ENCODE peak calls at places on chromosomes 4 and X, in seven cellular contexts. I, W, S, O, U, L and X are unnamed samples.

GRCh38 chr4:144589512-144589911 is 56.4 kb upstream of the HHIP start:
- DNase-seq in S (no peak), I (no peak), O (no peak), L (no peak), U (no peak), W (peak), X (no peak)

GRCh38 chrX:110021180-110022022 is 18.5 kb downstream of the TMEM164 start:
- DNase-seq in I (no peak), U (no peak), O (no peak), W (no peak), L (no peak), S (peak), X (peak)

GRCh38 chr4:186189656-186190055 is 1.7 kb upstream of the CYP4V2 start:
- DNase-seq in O (no peak), L (no peak), W (no peak), I (no peak), S (no peak), U (no peak), X (no peak)

GRCh38 chr4:13970349-13970748 is 342.8 kb upstream of the BOD1L1 start:
- DNase-seq in W (no peak), S (no peak), U (no peak), O (no peak), I (no peak), L (no peak), X (no peak)

GRCh38 chrX:140467211-140467610 is 37.7 kb downstream of the SOX3 start:
- DNase-seq in S (no peak), U (no peak), L (no peak), O (no peak), I (no peak), W (no peak), X (peak)

GRCh38 chr4:85152490-85152889 is 186.0 kb upstream of the WDFY3 start:
- DNase-seq in S (no peak), L (no peak), W (no peak), I (no peak), U (no peak), O (no peak), X (no peak)

GRCh38 chrX:37361596-37361995 is 12.4 kb downstream of the PRRG1 start:
- DNase-seq in O (no peak), S (no peak), U (no peak), W (no peak), L (no peak), I (no peak), X (peak)

GRCh38 chr4:166091914-166092510 is 219.0 kb downstream of the TLL1 start:
- DNase-seq in W (peak), S (peak), O (peak), L (no peak), I (peak), U (peak), X (peak)

GRCh38 chr4:92163348-92163747 is 140.4 kb upstream of the GRID2 start:
- DNase-seq in I (no peak), O (peak), L (no peak), W (peak), S (peak), U (no peak), X (peak)

GRCh38 chr4:126209117-126209516 is 894.4 kb downstream of the FAT4 start:
- DNase-seq in U (no peak), I (no peak), W (no peak), L (no peak), O (no peak), S (no peak), X (no peak)

GRCh38 chr4:139734875-139735380 is 69.3 kb downstream of the MGST2 start:
- DNase-seq in O (peak), I (peak), W (peak), S (peak), U (peak), L (peak), X (peak)

GRCh38 chrX:139290310-139290709 is 240.2 kb upstream of the F9 start:
- DNase-seq in O (peak), L (no peak), I (no peak), U (no peak), S (no peak), W (peak), X (peak)

GRCh38 chrX:24025741-24026402 is 1.1 kb downstream of the KLHL15 start:
- DNase-seq in I (no peak), S (peak), W (peak), U (no peak), O (peak), L (peak), X (peak)

GRCh38 chr4:101191302-101192098 is 155.8 kb downstream of the PPP3CA start:
- DNase-seq in S (peak), U (no peak), O (no peak), W (no peak), I (peak), L (peak), X (no peak)

GRCh38 chr4:137124278-137124932 is 407.9 kb downstream of the PCDH18 start:
- DNase-seq in S (peak), W (peak), O (peak), U (peak), L (no peak), I (peak), X (peak)

GRCh38 chrX:24761306-24761705 is 67.6 kb downstream of the POLA1 start:
- DNase-seq in O (no peak), L (no peak), I (no peak), S (no peak), W (no peak), U (no peak), X (no peak)

GRCh38 chrX:77502951-77503525 is 55.8 kb downstream of the FGF16 start:
- DNase-seq in L (no peak), U (no peak), O (no peak), W (no peak), S (no peak), I (no peak), X (no peak)

GRCh38 chrX:119516157-119516702 is 48.0 kb downstream of the SLC25A5 start:
- DNase-seq in I (no peak), L (no peak), W (peak), S (peak), U (peak), O (peak), X (peak)

GRCh38 chr4:82043081-82043808 is 330.5 kb downstream of the HNRNPD start:
- DNase-seq in O (no peak), W (no peak), S (no peak), I (no peak), U (no peak), L (no peak), X (peak)

GRCh38 chrX:23890933-23891332 is 16.8 kb downstream of the APOO start:
- DNase-seq in S (no peak), L (no peak), W (no peak), O (no peak), I (no peak), U (no peak), X (peak)

GRCh38 chrX:10254746-10255145 is 98.0 kb downstream of the CLCN4 start:
- DNase-seq in L (no peak), U (no peak), I (no peak), W (no peak), S (no peak), O (peak), X (peak)

GRCh38 chr4:48032721-48033120 is 16.1 kb downstream of the NIPAL1 start:
- DNase-seq in L (no peak), W (no peak), I (no peak), U (no peak), O (no peak), S (peak), X (no peak)

GRCh38 chrX:40111868-40112267 is 14.1 kb upstream of the BCOR start:
- DNase-seq in W (no peak), O (no peak), I (no peak), S (no peak), L (no peak), U (no peak), X (no peak)

GRCh38 chr4:123299212-123299651 is 97.4 kb upstream of the SPRY1 start:
- DNase-seq in U (peak), I (peak), L (no peak), S (peak), O (peak), W (no peak), X (peak)

GRCh38 chr4:3406021-3406420 is 35.7 kb upstream of the HGFAC start:
- DNase-seq in W (no peak), U (no peak), S (no peak), O (no peak), I (no peak), L (peak), X (no peak)

GRCh38 chrX:140141444-140142029 is 176.2 kb upstream of the CXorf66 start:
- DNase-seq in S (peak), U (peak), L (no peak), O (peak), I (no peak), W (peak), X (peak)

GRCh38 chr4:6044805-6045204 is 26.6 kb upstream of the C4orf50 start:
- DNase-seq in S (no peak), W (no peak), I (no peak), L (no peak), O (no peak), U (no peak), X (no peak)

GRCh38 chr4:39045791-39046221 is 13.6 kb upstream of the TMEM156 start:
- DNase-seq in W (peak), S (peak), O (peak), U (no peak), I (no peak), L (no peak), X (peak)

GRCh38 chr4:155060419-155060818 is 148.0 kb upstream of the NPY2R start:
- DNase-seq in L (no peak), S (peak), W (no peak), O (no peak), U (no peak), I (no peak), X (no peak)

GRCh38 chr4:184807797-184808718 is 17.7 kb downstream of the ACSL1 start:
- DNase-seq in U (no peak), O (peak), S (peak), I (no peak), L (no peak), W (no peak), X (peak)

GRCh38 chrX:124145749-124146148 is 184.2 kb downstream of the STAG2 start:
- DNase-seq in L (no peak), O (no peak), W (no peak), S (no peak), I (no peak), U (no peak), X (no peak)

GRCh38 chr4:158858410-158859189 is 89.8 kb downstream of the FNIP2 start:
- DNase-seq in O (peak), U (no peak), I (peak), S (no peak), W (no peak), L (no peak), X (peak)

GRCh38 chr4:184808719-184809062 is 17.1 kb downstream of the ACSL1 start:
- DNase-seq in O (no peak), I (no peak), U (no peak), W (no peak), L (no peak), S (no peak), X (no peak)

GRCh38 chr4:100147684-100148083 is 42.6 kb downstream of the DDIT4L start:
- DNase-seq in I (no peak), S (no peak), W (no peak), O (no peak), U (no peak), L (no peak), X (no peak)

GRCh38 chr4:156109943-156110925 is 156.6 kb upstream of the CTSO start:
- DNase-seq in S (peak), I (no peak), L (no peak), U (peak), O (no peak), W (peak), X (peak)

GRCh38 chr4:54941994-54942552 is 183.3 kb downstream of the KDR start:
- DNase-seq in O (no peak), S (peak), L (no peak), U (no peak), W (peak), I (no peak), X (no peak)

GRCh38 chr4:30945586-30945985 is 225.4 kb downstream of the PCDH7 start:
- DNase-seq in W (no peak), S (peak), I (no peak), O (no peak), L (no peak), U (no peak), X (no peak)

GRCh38 chr4:127643791-127644190 is 11.0 kb downstream of the INTU start:
- DNase-seq in U (no peak), O (no peak), L (no peak), I (no peak), S (no peak), W (no peak), X (no peak)

GRCh38 chr4:118760493-118760892 is 75.3 kb downstream of the METTL14 start:
- DNase-seq in S (no peak), W (peak), I (no peak), O (no peak), U (no peak), L (no peak), X (no peak)

DNA sequence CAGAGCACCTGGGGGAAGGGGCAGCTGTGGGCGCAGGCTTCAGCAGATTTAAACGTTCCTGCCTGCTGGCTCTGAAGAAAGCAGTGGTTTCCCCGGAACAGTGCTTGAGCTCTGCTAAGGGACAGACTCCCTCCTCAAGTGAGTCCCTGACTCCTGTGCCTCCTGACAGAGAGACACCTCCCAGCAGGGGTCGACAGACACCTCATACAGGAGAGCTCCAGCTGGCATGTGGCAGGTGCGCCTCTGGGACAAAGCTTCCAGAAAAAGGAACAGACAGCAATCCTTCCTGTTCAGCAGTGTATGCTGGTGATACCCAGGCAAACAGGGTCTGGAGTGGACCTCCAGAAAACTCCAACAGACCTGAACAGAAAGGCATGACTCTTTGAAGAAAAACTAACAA is 68.1 kb downstream of the ZC4H2 start:
- DNase-seq in I (no peak), S (no peak), W (no peak), U (no peak), L (no peak), O (no peak), X (no peak)
- TF ChIP-seq CTCF in I (no peak), S (no peak), W (no peak), U (no peak), L (no peak), O (no peak), X (no peak)

GRCh38 chrX:6021316-6022091 is 207.2 kb downstream of the NLGN4X start:
- DNase-seq in W (peak), O (peak), U (peak), L (no peak), S (peak), I (no peak), X (peak)
- TF ChIP-seq CTCF in W (peak), O (peak), U (peak), L (no peak), S (peak), I (peak), X (peak)

DNA sequence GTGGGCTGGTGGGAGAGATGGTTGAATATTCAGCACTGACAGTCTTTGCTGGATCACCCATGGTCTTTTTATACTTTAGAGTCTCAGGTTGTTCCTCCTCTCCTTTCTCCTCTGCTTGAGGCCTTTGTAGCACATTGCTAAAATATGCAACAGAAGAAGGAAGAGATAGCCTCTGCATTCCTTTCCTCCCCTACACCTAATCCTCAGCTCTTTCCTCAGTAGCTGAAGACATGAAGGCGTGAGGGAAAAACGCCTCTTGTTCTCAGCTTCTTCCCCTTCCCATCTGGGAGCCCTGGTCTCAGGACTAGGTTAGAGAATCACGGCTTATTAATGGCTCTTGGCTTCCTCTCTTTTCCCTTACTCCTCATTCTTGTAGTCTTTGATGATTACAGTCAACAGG is 76.8 kb downstream of the RNF150 start:
- DNase-seq in S (no peak), O (no peak), I (no peak), L (no peak), W (no peak), U (no peak), X (no peak)
- TF ChIP-seq CTCF in S (no peak), O (no peak), I (no peak), L (no peak), W (no peak), U (no peak), X (no peak)

DNA sequence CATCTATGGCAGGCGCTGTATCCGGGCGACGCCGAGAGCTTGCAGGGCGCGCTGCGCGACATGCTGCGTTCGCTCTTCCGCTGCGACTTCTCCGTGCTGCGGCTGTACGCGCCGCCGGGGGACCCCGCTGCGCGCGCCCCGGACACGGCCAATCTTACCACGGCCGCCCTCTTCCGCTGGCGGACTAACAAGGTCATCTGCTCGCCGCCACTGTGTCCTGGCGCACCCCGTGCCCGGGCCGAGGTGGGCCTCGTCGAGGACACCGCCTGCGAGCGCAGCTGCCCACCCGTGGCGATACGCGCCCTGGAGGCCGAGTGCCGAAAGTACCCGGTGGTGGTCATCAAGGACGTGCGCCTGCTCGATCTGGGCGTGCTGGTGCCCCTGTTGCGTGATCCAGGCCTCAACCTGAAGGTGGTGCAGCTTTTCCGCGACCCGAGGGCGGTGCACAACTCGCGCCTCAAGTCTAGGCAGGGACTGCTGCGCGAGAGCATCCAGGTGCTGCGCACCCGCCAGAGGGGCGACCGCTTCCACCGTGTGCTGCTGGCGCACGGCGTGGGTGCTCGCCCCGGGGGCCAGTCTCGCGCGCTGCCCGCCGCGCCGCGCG is 874 bp downstream of the CHST7 start:
- DNase-seq in I (no peak), O (no peak), U (peak), L (peak), S (peak), W (peak), X (no peak)
- TF ChIP-seq CTCF in I (peak), O (no peak), U (no peak), L (no peak), S (no peak), W (no peak), X (no peak)